ENCODE peak calls at places on chromosomes 12 and 14, in eight cellular contexts. N is tibial nerve, R is PC-3, Z is H9, E is GM23338, U is heart left ventricle, A is gastrocnemius medialis, B is esophagus squamous epithelium. I is an unnamed sample.

GRCh38 chr14:69268223-69268622 is 8.3 kb downstream of the GALNT16 start:
- DNase-seq in N (no peak), R (no peak), Z (no peak), E (no peak), U (no peak), A (no peak), B (no peak), I (no peak)

GRCh38 chr14:58899317-58899713 is 261.6 kb downstream of the DACT1 start:
- DNase-seq in N (no peak), R (peak), Z (no peak), E (no peak), U (no peak), A (no peak), B (no peak), I (no peak)

GRCh38 chr12:123063535-123063934 is 83.1 kb downstream of the ARL6IP4 start:
- DNase-seq in N (no peak), R (peak), Z (peak), E (peak), U (peak), A (no peak), B (no peak), I (no peak)

GRCh38 chr12:122051231-122051876 is 27.2 kb upstream of the MLXIP start:
- DNase-seq in N (no peak), R (no peak), Z (no peak), E (no peak), U (no peak), A (peak), B (no peak), I (no peak)

GRCh38 chr14:75375983-75376382 is 51.8 kb upstream of the JDP2 start:
- DNase-seq in N (no peak), R (no peak), Z (no peak), E (no peak), U (no peak), A (no peak), B (no peak), I (no peak)

GRCh38 chr12:132501189-132501940 is 11.4 kb downstream of the FBRSL1 start:
- DNase-seq in N (no peak), R (no peak), Z (no peak), E (no peak), U (no peak), A (no peak), B (no peak), I (no peak)

GRCh38 chr14:62209287-62209899 is 447.2 kb downstream of the SNAPC1 start:
- DNase-seq in N (no peak), R (peak), Z (no peak), E (no peak), U (no peak), A (no peak), B (no peak), I (no peak)

GRCh38 chr14:52068741-52069616 is at the start of gene NID2:
- DNase-seq in N (peak), R (peak), Z (peak), E (peak), U (peak), A (peak), B (no peak), I (peak)

GRCh38 chr12:65854629-65855028 is 30.3 kb downstream of the HMGA2 start:
- DNase-seq in N (no peak), R (no peak), Z (no peak), E (no peak), U (no peak), A (no peak), B (no peak), I (no peak)

GRCh38 chr12:31246470-31246850 is 79.5 kb downstream of the SINHCAF start:
- DNase-seq in N (no peak), R (no peak), Z (no peak), E (no peak), U (no peak), A (no peak), B (no peak), I (no peak)

GRCh38 chr14:44438936-44439335 is 68.1 kb downstream of the FSCB start:
- DNase-seq in N (no peak), R (peak), Z (no peak), E (no peak), U (no peak), A (no peak), B (no peak), I (no peak)

GRCh38 chr14:69263364-69263763 is 3.4 kb downstream of the GALNT16 start:
- DNase-seq in N (peak), R (peak), Z (no peak), E (no peak), U (no peak), A (peak), B (no peak), I (no peak)

GRCh38 chr12:646303-647038 is 16.8 kb downstream of the NINJ2 start:
- DNase-seq in N (peak), R (no peak), Z (no peak), E (no peak), U (peak), A (peak), B (no peak), I (no peak)

GRCh38 chr12:26551385-26551784 is 281.6 kb downstream of the ITPR2 start:
- DNase-seq in N (no peak), R (no peak), Z (no peak), E (no peak), U (no peak), A (no peak), B (no peak), I (no peak)

GRCh38 chr14:39370415-39370814 is 61.8 kb downstream of the FBXO33 start:
- DNase-seq in N (no peak), R (no peak), Z (no peak), E (no peak), U (no peak), A (no peak), B (no peak), I (no peak)

GRCh38 chr12:111438501-111438900 is 32.8 kb downstream of the SH2B3 start:
- DNase-seq in N (no peak), R (peak), Z (no peak), E (peak), U (no peak), A (no peak), B (no peak), I (no peak)
- H3K27ac ChIP-seq in N (no peak), R (no peak), Z (no peak), E (peak), U (peak), A (peak), B (peak), I (no peak)

DNA sequence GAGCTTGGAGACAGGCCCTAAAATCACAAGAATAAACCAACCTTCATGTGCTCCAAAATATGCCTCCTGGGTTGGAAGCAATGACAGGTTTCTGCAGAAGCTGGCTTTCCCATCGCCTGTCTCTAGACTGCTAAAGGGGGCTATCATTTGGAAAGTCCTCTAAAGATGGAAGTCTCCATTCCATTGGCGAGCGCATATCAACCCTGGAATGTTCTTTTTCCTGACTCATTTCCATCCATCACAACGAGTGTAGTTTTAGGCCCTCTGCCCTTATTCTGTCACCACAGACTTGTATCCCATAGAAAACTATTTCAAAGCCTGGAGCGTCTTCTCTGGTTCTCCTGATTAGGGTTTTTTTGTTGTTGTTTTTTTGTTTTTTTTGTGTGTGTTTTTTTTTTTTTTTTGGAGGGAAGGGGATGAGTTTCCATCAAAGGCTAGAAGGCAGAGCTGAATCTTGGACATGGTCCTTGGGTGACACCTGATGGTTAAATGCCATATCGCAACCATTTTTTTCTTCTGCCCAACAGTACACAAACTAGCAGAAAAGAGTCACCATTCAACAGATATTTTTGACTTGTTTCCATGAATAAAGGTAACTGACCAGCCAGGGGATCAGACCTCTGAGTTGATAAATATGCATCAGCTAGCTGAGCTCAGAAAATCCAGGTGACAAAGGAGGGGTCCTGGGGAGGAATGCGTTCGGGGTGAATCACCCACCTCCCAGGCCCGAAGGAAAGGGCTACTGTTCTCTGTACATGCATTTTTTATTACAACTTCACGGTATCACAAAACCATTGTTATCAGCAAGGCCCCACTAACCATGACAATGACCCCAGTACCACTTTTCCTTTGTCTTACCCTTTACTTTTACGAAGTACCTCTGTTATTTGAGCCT is 40.5 kb downstream of the KCNA5 start:
- DNase-seq in N (no peak), R (peak), Z (no peak), E (peak), U (no peak), A (no peak), B (no peak), I (peak)
- H3K27ac ChIP-seq in N (no peak), R (no peak), Z (no peak), E (no peak), U (no peak), A (no peak), B (no peak), I (no peak)

DNA sequence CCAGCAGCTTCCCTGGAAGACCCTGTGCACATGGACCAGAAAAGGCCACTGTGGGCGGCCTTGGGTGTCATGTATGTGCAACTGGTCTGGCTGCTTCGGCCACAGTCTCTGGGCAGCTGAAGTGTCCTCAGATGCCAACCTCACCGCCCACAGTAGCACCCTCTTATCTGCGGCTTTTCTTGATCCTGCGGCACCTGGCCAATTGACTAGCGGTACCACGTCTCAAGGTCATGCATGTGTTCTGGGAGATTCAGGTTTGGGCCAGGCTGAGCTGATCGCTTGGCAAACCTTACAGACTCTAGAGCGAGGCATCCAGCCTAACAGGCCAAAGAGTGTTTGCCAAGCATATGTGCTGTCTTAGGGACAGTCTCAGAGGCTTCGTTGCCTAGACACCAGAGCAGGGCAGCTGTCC is 60.7 kb downstream of the CACNA1C start:
- DNase-seq in N (no peak), R (no peak), Z (no peak), E (no peak), U (peak), A (no peak), B (no peak), I (no peak)
- H3K27ac ChIP-seq in N (no peak), R (no peak), Z (no peak), E (no peak), U (peak), A (no peak), B (peak), I (no peak)

GRCh38 chr14:96031691-96032090 is 7.5 kb upstream of the C14orf132 start:
- DNase-seq in N (no peak), R (no peak), Z (no peak), E (no peak), U (no peak), A (no peak), B (no peak), I (no peak)

GRCh38 chr14:96027356-96028335 is 11.5 kb upstream of the C14orf132 start:
- DNase-seq in N (no peak), R (no peak), Z (no peak), E (no peak), U (no peak), A (no peak), B (no peak), I (no peak)

GRCh38 chr14:96030136-96030760 is 8.9 kb upstream of the C14orf132 start:
- DNase-seq in N (no peak), R (no peak), Z (no peak), E (no peak), U (no peak), A (no peak), B (no peak), I (no peak)

DNA sequence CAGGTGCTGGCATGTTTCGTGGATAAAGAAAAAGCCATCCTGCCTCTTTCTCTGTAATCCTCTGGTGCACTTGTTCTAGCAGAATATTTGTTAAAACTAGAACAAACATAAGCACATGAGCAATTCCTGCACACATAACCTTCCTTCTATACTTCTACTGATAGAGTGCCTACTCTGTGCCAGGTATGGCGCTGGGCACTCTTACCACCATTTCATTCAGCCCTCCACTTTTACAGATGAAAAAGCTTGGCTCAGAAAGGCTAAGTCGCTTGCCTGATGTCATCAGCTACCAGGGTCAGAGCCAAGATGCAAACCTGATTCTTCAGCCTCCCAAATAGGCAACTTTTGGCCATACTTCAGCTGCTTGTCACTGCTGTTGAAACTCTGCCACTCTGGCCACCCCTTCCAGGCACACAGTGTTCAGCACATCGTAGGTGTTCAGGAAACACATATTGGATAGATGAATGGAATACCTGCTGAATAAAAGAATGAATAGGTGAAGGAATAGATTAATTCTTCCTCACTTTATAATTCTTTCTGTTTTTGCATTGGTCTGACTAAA is 10.0 kb upstream of the C14orf132 start:
- DNase-seq in N (no peak), R (no peak), Z (no peak), E (no peak), U (no peak), A (no peak), B (no peak), I (no peak)
- H3K27ac ChIP-seq in N (no peak), R (no peak), Z (no peak), E (no peak), U (no peak), A (no peak), B (no peak), I (no peak)

GRCh38 chr14:93061380-93062012 is 54.2 kb downstream of the ITPK1 start:
- DNase-seq in N (no peak), R (no peak), Z (no peak), E (no peak), U (no peak), A (no peak), B (no peak), I (no peak)
- H3K27ac ChIP-seq in N (no peak), R (no peak), Z (no peak), E (peak), U (no peak), A (no peak), B (peak), I (no peak)

DNA sequence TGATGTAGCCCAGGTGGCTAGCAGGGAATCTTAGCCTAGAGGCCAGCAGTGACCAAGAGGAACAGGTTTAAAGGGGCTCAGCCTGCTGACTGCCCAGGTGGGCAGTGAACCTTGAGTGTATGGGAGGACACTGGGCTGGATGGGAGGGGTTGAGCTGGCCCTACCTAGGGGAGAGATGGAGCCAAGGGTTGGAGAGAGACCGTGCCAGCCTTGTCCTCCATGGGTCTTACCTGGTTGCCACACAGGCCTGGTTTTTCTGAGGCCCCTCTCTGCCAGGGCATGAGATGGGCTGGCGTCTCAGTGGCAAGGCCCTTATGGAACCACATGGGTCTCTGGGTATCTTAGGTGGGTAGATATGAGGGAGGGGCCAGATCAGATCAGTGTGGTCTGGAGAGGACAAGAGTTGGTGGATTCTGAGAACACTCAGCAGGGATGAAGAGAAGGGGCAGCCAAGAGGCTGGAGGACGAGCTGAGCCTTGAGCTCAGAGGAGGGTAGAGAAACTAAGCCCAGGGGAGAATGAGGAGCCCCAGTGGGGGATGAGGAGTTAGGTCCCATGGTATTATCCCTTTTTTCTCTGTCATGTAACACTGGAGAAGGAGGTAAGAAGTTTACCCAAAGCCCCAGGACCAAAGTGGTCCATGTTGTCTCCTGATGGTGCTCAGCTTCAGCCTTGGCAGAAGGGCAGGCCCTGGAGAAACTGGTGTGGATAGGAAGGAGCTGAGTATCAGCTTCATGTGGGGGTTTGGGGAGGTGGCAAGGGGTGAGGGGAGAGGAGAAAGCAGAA is 3.7 kb downstream of the GZMB start:
- DNase-seq in N (no peak), R (no peak), Z (no peak), E (no peak), U (no peak), A (no peak), B (no peak), I (no peak)
- H3K27ac ChIP-seq in N (no peak), R (no peak), Z (no peak), E (no peak), U (no peak), A (no peak), B (no peak), I (no peak)

GRCh38 chr12:93427779-93428564 is 13.8 kb downstream of the UBE2N start:
- DNase-seq in N (no peak), R (peak), Z (no peak), E (no peak), U (no peak), A (no peak), B (no peak), I (no peak)
- H3K27ac ChIP-seq in N (no peak), R (no peak), Z (no peak), E (no peak), U (no peak), A (peak), B (peak), I (no peak)

I was measured in caudate nucleus.